ENCODE peak calls at places on chromosomes 2 and 18, in four cellular contexts. One of them, this sample, is unnamed. For H3K36me3, the result is how much of the 10 kb centered on the place peaks cover.

GRCh38 chr2:229725716-229726346 is 11.5 kb upstream of the DNER start:
- DNase-seq in ovary: no peak
- DNase-seq in psoas muscle: no peak
- DNase-seq in RWPE2: no peak
- DNase-seq in this sample: peak

GRCh38 chr2:166017208-166017607 is 63.6 kb upstream of the TTC21B start:
- DNase-seq in ovary: no peak
- DNase-seq in RWPE2: no peak
- DNase-seq in psoas muscle: no peak
- DNase-seq in this sample: no peak

GRCh38 chr2:180046776-180047175 is 39.7 kb upstream of the CWC22 start:
- DNase-seq in psoas muscle: no peak
- DNase-seq in RWPE2: no peak
- DNase-seq in ovary: no peak
- DNase-seq in this sample: no peak

GRCh38 chr18:47531759-47532158 is 280.3 kb upstream of the SKOR2 start:
- DNase-seq in psoas muscle: no peak
- DNase-seq in RWPE2: no peak
- DNase-seq in ovary: no peak
- DNase-seq in this sample: no peak

GRCh38 chr2:234597576-234597861 is 100.6 kb upstream of the ARL4C start:
- DNase-seq in psoas muscle: no peak
- DNase-seq in ovary: no peak
- DNase-seq in RWPE2: no peak
- DNase-seq in this sample: no peak

GRCh38 chr2:215692387-215693079 is 256.7 kb upstream of the FN1 start:
- DNase-seq in psoas muscle: no peak
- DNase-seq in ovary: no peak
- DNase-seq in RWPE2: no peak
- DNase-seq in this sample: no peak

GRCh38 chr2:189570565-189570964 is 10.0 kb downstream of the SLC40A1 start:
- DNase-seq in ovary: no peak
- DNase-seq in psoas muscle: no peak
- DNase-seq in RWPE2: no peak
- DNase-seq in this sample: peak

GRCh38 chr2:218186876-218187649 is 20.3 kb upstream of the CXCR1 start:
- DNase-seq in psoas muscle: no peak
- DNase-seq in RWPE2: no peak
- DNase-seq in ovary: no peak
- DNase-seq in this sample: no peak

GRCh38 chr2:6958616-6959235 is 41.5 kb downstream of the RNF144A start:
- DNase-seq in RWPE2: no peak
- DNase-seq in ovary: no peak
- DNase-seq in psoas muscle: peak
- DNase-seq in this sample: no peak

GRCh38 chr2:239266779-239267410 is 133.9 kb downstream of the HDAC4 start:
- DNase-seq in psoas muscle: peak
- DNase-seq in ovary: no peak
- DNase-seq in RWPE2: no peak
- DNase-seq in this sample: no peak

GRCh38 chr2:167192833-167193232 is 304.6 kb downstream of the XIRP2 start:
- DNase-seq in psoas muscle: no peak
- DNase-seq in ovary: no peak
- DNase-seq in RWPE2: no peak
- DNase-seq in this sample: no peak

GRCh38 chr18:10242922-10243680 is 211.3 kb upstream of the APCDD1 start:
- DNase-seq in RWPE2: no peak
- DNase-seq in psoas muscle: no peak
- DNase-seq in ovary: no peak
- DNase-seq in this sample: no peak

GRCh38 chr2:2932692-2933305 is 444.8 kb downstream of the EIPR1 start:
- DNase-seq in ovary: no peak
- DNase-seq in psoas muscle: no peak
- DNase-seq in RWPE2: no peak
- DNase-seq in this sample: no peak

GRCh38 chr18:33495278-33495677 is 54.8 kb upstream of the CCDC178 start:
- DNase-seq in RWPE2: no peak
- DNase-seq in psoas muscle: no peak
- DNase-seq in ovary: peak
- DNase-seq in this sample: no peak

GRCh38 chr2:222621893-222622292 is 34.0 kb downstream of the FARSB start:
- DNase-seq in ovary: no peak
- DNase-seq in RWPE2: no peak
- DNase-seq in psoas muscle: no peak
- DNase-seq in this sample: no peak

GRCh38 chr2:36355157-36355889 is at the start of gene CRIM1:
- DNase-seq in RWPE2: peak
- DNase-seq in psoas muscle: peak
- DNase-seq in ovary: peak
- DNase-seq in this sample: peak

GRCh38 chr2:215811409-215812355 is 201.7 kb downstream of the MREG start:
- DNase-seq in ovary: no peak
- DNase-seq in RWPE2: no peak
- DNase-seq in psoas muscle: no peak
- DNase-seq in this sample: no peak

GRCh38 chr18:570256-570655 is 9.9 kb upstream of the CETN1 start:
- DNase-seq in psoas muscle: no peak
- DNase-seq in ovary: no peak
- DNase-seq in RWPE2: no peak
- DNase-seq in this sample: no peak

GRCh38 chr18:2304378-2305175 is 266.7 kb downstream of the METTL4 start:
- DNase-seq in psoas muscle: no peak
- DNase-seq in ovary: no peak
- DNase-seq in RWPE2: no peak
- DNase-seq in this sample: no peak

GRCh38 chr2:57867730-57868129 is 178.9 kb upstream of the VRK2 start:
- DNase-seq in RWPE2: no peak
- DNase-seq in psoas muscle: no peak
- DNase-seq in ovary: no peak
- DNase-seq in this sample: no peak

GRCh38 chr2:7707723-7708122 is 790.5 kb downstream of the RNF144A start:
- DNase-seq in RWPE2: peak
- DNase-seq in ovary: no peak
- DNase-seq in psoas muscle: no peak
- DNase-seq in this sample: peak

GRCh38 chr2:95027369-95027720 is 1.8 kb downstream of the MAL start:
- DNase-seq in ovary: no peak
- DNase-seq in RWPE2: no peak
- DNase-seq in psoas muscle: peak
- DNase-seq in this sample: no peak

GRCh38 chr2:39706945-39707344 is 41.2 kb downstream of the TMEM178A start:
- DNase-seq in RWPE2: no peak
- DNase-seq in psoas muscle: no peak
- DNase-seq in ovary: no peak
- DNase-seq in this sample: no peak

GRCh38 chr2:205680903-205681302 is 1.4 kb upstream of the NRP2 start:
- DNase-seq in psoas muscle: no peak
- DNase-seq in RWPE2: no peak
- DNase-seq in ovary: no peak
- DNase-seq in this sample: no peak

GRCh38 chr18:50051288-50051687 is 143.7 kb downstream of the MYO5B start:
- DNase-seq in ovary: no peak
- DNase-seq in RWPE2: no peak
- DNase-seq in psoas muscle: no peak
- DNase-seq in this sample: no peak

GRCh38 chr2:82675186-82675585 is 1783.9 kb downstream of the SUCLG1 start:
- DNase-seq in ovary: no peak
- DNase-seq in psoas muscle: no peak
- DNase-seq in RWPE2: no peak
- DNase-seq in this sample: peak

GRCh38 chr2:201959626-201960025 is 74.0 kb upstream of the FZD7 start:
- DNase-seq in ovary: no peak
- DNase-seq in psoas muscle: no peak
- DNase-seq in RWPE2: no peak
- DNase-seq in this sample: no peak

GRCh38 chr18:42614619-42615293 is 500.7 kb downstream of the RIT2 start:
- DNase-seq in psoas muscle: no peak
- DNase-seq in ovary: no peak
- DNase-seq in RWPE2: no peak
- DNase-seq in this sample: peak

GRCh38 chr18:3924455-3924854 is 474.5 kb downstream of the TGIF1 start:
- DNase-seq in ovary: no peak
- DNase-seq in psoas muscle: no peak
- DNase-seq in RWPE2: no peak
- DNase-seq in this sample: no peak

GRCh38 chr18:70289351-70290330 is 796 bp downstream of the SOCS6 start:
- DNase-seq in ovary: peak
- DNase-seq in RWPE2: no peak
- DNase-seq in psoas muscle: peak
- DNase-seq in this sample: no peak

GRCh38 chr2:64838817-64839216 is 150.4 kb upstream of the SLC1A4 start:
- DNase-seq in ovary: no peak
- DNase-seq in RWPE2: peak
- DNase-seq in psoas muscle: no peak
- DNase-seq in this sample: peak

GRCh38 chr2:174881678-174882077 is 117.4 kb upstream of the CHRNA1 start:
- DNase-seq in RWPE2: no peak
- DNase-seq in psoas muscle: no peak
- DNase-seq in ovary: no peak
- DNase-seq in this sample: no peak

GRCh38 chr2:69437751-69438154 is 518 bp upstream of the NFU1 start:
- DNase-seq in ovary: peak
- DNase-seq in RWPE2: no peak
- DNase-seq in psoas muscle: no peak
- DNase-seq in this sample: no peak
- TF ChIP-seq CTCF in ovary: no peak
- TF ChIP-seq CTCF in RWPE2: no peak
- TF ChIP-seq CTCF in psoas muscle: no peak
- TF ChIP-seq CTCF in this sample: no peak

GRCh38 chr2:105405291-105405690 is 6.4 kb upstream of the FHL2 start:
- DNase-seq in RWPE2: no peak
- DNase-seq in ovary: no peak
- DNase-seq in psoas muscle: no peak
- DNase-seq in this sample: no peak
- H3K4me3 ChIP-seq in RWPE2: no peak
- H3K4me3 ChIP-seq in ovary: no peak
- H3K4me3 ChIP-seq in psoas muscle: no peak
- H3K4me3 ChIP-seq in this sample: no peak

DNA sequence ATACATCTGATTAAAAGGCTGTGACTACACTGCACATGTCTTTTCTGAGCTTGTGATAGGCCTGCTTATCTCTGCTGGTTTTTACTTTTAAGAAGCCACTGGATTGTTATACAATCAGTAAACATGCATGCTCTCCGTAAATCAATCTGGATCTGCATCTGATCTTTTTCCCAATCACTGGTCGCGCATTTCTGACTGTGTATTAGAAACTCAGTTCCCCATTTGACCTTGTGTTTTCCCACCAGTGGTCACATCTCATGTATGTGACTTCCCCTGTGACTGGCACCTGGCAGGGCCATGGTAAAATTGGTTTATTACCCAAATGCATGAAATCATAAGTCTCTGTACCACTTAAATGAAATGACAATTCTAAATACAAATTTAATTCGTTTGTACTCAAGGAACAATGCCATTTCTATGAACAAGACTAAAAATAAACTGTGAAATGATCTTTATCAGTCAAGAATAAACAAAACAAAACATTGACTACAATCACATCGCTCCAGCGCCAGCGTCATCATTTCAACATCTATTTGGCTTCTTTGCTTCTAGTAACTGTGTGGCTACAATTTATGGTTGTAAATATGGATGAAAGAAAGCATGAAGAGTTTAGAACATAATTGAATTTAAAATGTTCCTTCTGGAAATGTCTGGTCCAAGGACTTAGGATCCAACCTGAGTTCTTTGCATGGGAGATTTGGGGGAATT is 396.6 kb upstream of the TRIB2 start:
- DNase-seq in ovary: no peak
- DNase-seq in psoas muscle: no peak
- DNase-seq in RWPE2: no peak
- DNase-seq in this sample: no peak
- H3K36me3 ChIP-seq in ovary: under half
- H3K36me3 ChIP-seq in psoas muscle: under half
- H3K36me3 ChIP-seq in RWPE2: under half
- H3K36me3 ChIP-seq in this sample: under half

GRCh38 chr18:22273101-22274039 is 104.0 kb downstream of the GATA6 start:
- DNase-seq in RWPE2: no peak
- DNase-seq in psoas muscle: no peak
- DNase-seq in ovary: no peak
- DNase-seq in this sample: no peak

GRCh38 chr18:22278798-22279197 is 109.4 kb downstream of the GATA6 start:
- DNase-seq in RWPE2: no peak
- DNase-seq in psoas muscle: no peak
- DNase-seq in ovary: no peak
- DNase-seq in this sample: no peak

GRCh38 chr18:22276334-22276713 is 106.9 kb downstream of the GATA6 start:
- DNase-seq in ovary: no peak
- DNase-seq in RWPE2: no peak
- DNase-seq in psoas muscle: no peak
- DNase-seq in this sample: no peak

GRCh38 chr18:22277758-22278157 is 108.4 kb downstream of the GATA6 start:
- DNase-seq in ovary: no peak
- DNase-seq in RWPE2: no peak
- DNase-seq in psoas muscle: no peak
- DNase-seq in this sample: no peak

GRCh38 chr18:22275706-22276333 is 106.4 kb downstream of the GATA6 start:
- DNase-seq in RWPE2: no peak
- DNase-seq in psoas muscle: no peak
- DNase-seq in ovary: no peak
- DNase-seq in this sample: no peak
- TF ChIP-seq CTCF in RWPE2: no peak
- TF ChIP-seq CTCF in psoas muscle: no peak
- TF ChIP-seq CTCF in ovary: no peak
- TF ChIP-seq CTCF in this sample: no peak

GRCh38 chr18:58224425-58224750 is 180.4 kb downstream of the NEDD4L start:
- DNase-seq in RWPE2: no peak
- DNase-seq in ovary: no peak
- DNase-seq in psoas muscle: no peak
- DNase-seq in this sample: no peak
- H3K4me3 ChIP-seq in RWPE2: peak
- H3K4me3 ChIP-seq in ovary: no peak
- H3K4me3 ChIP-seq in psoas muscle: no peak
- H3K4me3 ChIP-seq in this sample: peak

This sample was measured in kidney epithelial cell.